ENCODE peak calls at places on chromosomes 6 and 20, in eight cellular contexts. W is ovary; K is AG10803; X is RKO; R is WTC11; Q is NCI-H1105; N is effector CD4-positive, alpha-beta T cell; M is H54. P is an unnamed sample.

GRCh38 chr6:111730835-111731234 is 125.2 kb upstream of the TRAF3IP2 start:
- DNase-seq in Q (no peak), W (peak; percentile 68), K (no peak), M (no peak), X (no peak), R (no peak), N (no peak), P (no peak)

GRCh38 chr6:165060636-165061190 is 248.7 kb downstream of the C6orf118 start:
- DNase-seq in M (no peak), X (no peak), K (peak; percentile 57), W (no peak), Q (no peak), N (no peak), R (no peak), P (no peak)

GRCh38 chr20:18705490-18705889 is 108.1 kb upstream of the SCP2D1 start:
- DNase-seq in M (peak; percentile 45), W (no peak), R (no peak), X (peak; percentile 17), N (no peak), Q (no peak), K (peak; percentile 96), P (no peak)

GRCh38 chr6:104623052-104623690 is 236.5 kb downstream of the HACE1 start:
- DNase-seq in X (peak; percentile 15), N (no peak), R (peak; percentile 46), Q (no peak), K (no peak), M (no peak), W (no peak), P (peak; percentile 4)

GRCh38 chr6:3139090-3139903 is 18.0 kb downstream of the TUBB2A start:
- DNase-seq in X (peak; percentile 26), M (no peak), W (no peak), R (no peak), N (no peak), K (peak; percentile 76), Q (peak; percentile 79), P (no peak)

GRCh38 chr20:61832181-61832580 is 233.5 kb downstream of the TAF4 start:
- DNase-seq in Q (no peak), R (no peak), N (no peak), X (no peak), K (no peak), W (no peak), M (no peak), P (no peak)

GRCh38 chr6:154488802-154489437 is 21.6 kb downstream of the CNKSR3 start:
- DNase-seq in W (no peak), Q (no peak), M (no peak), K (peak; percentile 70), N (no peak), R (no peak), X (no peak), P (no peak)

GRCh38 chr6:112049996-112050395 is 3.9 kb upstream of the CCN6 start:
- DNase-seq in W (no peak), K (no peak), R (no peak), Q (no peak), X (no peak), N (no peak), M (no peak), P (no peak)

GRCh38 chr20:44910690-44911262 is 916 bp downstream of the PABPC1L start:
- DNase-seq in M (no peak), N (no peak), X (peak; percentile 16), Q (no peak), R (peak; percentile 24), W (no peak), K (no peak), P (peak; percentile 62)

GRCh38 chr6:17397764-17398194 is 4.4 kb downstream of the CAP2 start:
- DNase-seq in W (no peak), R (no peak), M (no peak), X (no peak), Q (no peak), K (peak; percentile 85), N (no peak), P (no peak)

GRCh38 chr6:14857501-14857900 is 388.4 kb upstream of the JARID2 start:
- DNase-seq in M (no peak), K (no peak), R (no peak), Q (no peak), N (peak; percentile 51), W (no peak), X (no peak), P (no peak)

GRCh38 chr20:51333446-51333845 is 209.1 kb downstream of the NFATC2 start:
- DNase-seq in X (no peak), M (no peak), R (no peak), Q (no peak), W (no peak), N (no peak), K (no peak), P (no peak)

GRCh38 chr6:28323813-28324424 is 12.0 kb downstream of the ZSCAN31 start:
- DNase-seq in M (no peak), K (no peak), R (no peak), X (no peak), Q (no peak), N (no peak), W (no peak), P (no peak)

GRCh38 chr6:141752677-141753076 is 380.0 kb upstream of the GJE1 start:
- DNase-seq in M (no peak), K (no peak), X (no peak), Q (no peak), W (no peak), R (no peak), N (no peak), P (no peak)

GRCh38 chr6:139863356-139863755 is 488.9 kb upstream of the CITED2 start:
- DNase-seq in M (no peak), X (no peak), N (no peak), W (no peak), K (peak; percentile 73), R (no peak), Q (no peak), P (no peak)

GRCh38 chr6:52362443-52363221 is 681 bp downstream of the PAQR8 start:
- DNase-seq in R (peak; percentile 67), X (peak; percentile 52), K (no peak), W (peak; percentile 59), M (peak; percentile 67), N (peak; percentile 31), Q (peak; percentile 15), P (peak; percentile 76)

GRCh38 chr6:53201270-53201669 is 52.6 kb upstream of the GCM1 start:
- DNase-seq in M (no peak), W (no peak), K (no peak), Q (no peak), X (no peak), R (no peak), N (no peak), P (no peak)

GRCh38 chr6:14396826-14397517 is 279.4 kb downstream of the CD83 start:
- DNase-seq in N (no peak), Q (no peak), R (peak; percentile 91), M (peak; percentile 79), K (peak; percentile 20), W (no peak), X (no peak), P (peak; percentile 84)

GRCh38 chr6:15389759-15390723 is 144.2 kb downstream of the JARID2 start:
- DNase-seq in Q (no peak), W (no peak), N (no peak), M (peak; percentile 38), X (no peak), K (peak; percentile 40), R (peak; percentile 39), P (peak; percentile 59)

GRCh38 chr6:166361080-166361429 is 18.7 kb upstream of the SFT2D1 start:
- DNase-seq in Q (no peak), N (no peak), R (no peak), X (no peak), W (no peak), M (no peak), K (peak; percentile 27), P (no peak)

GRCh38 chr6:169638915-169639314 is 62.9 kb downstream of the WDR27 start:
- DNase-seq in K (no peak), W (no peak), N (no peak), R (no peak), M (no peak), Q (no peak), X (no peak), P (no peak)

GRCh38 chr6:151136141-151136755 is 103.5 kb upstream of the AKAP12 start:
- DNase-seq in K (no peak), M (no peak), X (no peak), R (no peak), W (no peak), N (no peak), Q (no peak), P (no peak)

GRCh38 chr20:38973546-38974120 is 11.5 kb downstream of the DHX35 start:
- DNase-seq in R (no peak), N (no peak), Q (peak; percentile 60), K (peak; percentile 34), X (no peak), W (peak; percentile 52), M (no peak), P (no peak)

GRCh38 chr6:138692978-138693909 is 80.3 kb upstream of the CCDC28A start:
- DNase-seq in R (peak; percentile 83), K (peak; percentile 49), N (no peak), W (peak; percentile 47), X (peak; percentile 65), M (peak; percentile 68), Q (peak; percentile 67), P (peak; percentile 97)

GRCh38 chr6:37019065-37019450 is 13.6 kb downstream of the FGD2 start:
- DNase-seq in N (no peak), Q (peak; percentile 89), X (no peak), W (no peak), M (no peak), K (no peak), R (no peak), P (no peak)

GRCh38 chr6:84078335-84078734 is 44.8 kb downstream of the MRAP2 start:
- DNase-seq in X (no peak), M (no peak), R (peak; percentile 38), N (no peak), Q (no peak), W (no peak), K (no peak), P (no peak)

GRCh38 chr6:45480697-45481415 is 103.1 kb upstream of the SUPT3H start:
- DNase-seq in N (no peak), M (no peak), Q (no peak), X (no peak), K (peak; percentile 62), R (no peak), W (no peak), P (no peak)

GRCh38 chr6:137353346-137353745 is 134.2 kb upstream of the IFNGR1 start:
- DNase-seq in M (no peak), Q (no peak), N (no peak), R (no peak), K (no peak), X (no peak), W (no peak), P (no peak)

GRCh38 chr6:41836022-41836659 is 48.6 kb downstream of the TOMM6 start:
- DNase-seq in W (no peak), M (no peak), N (no peak), R (no peak), X (no peak), K (peak; percentile 2), Q (no peak), P (no peak)

GRCh38 chr20:10667077-10667401 is 6.8 kb downstream of the JAG1 start:
- DNase-seq in W (no peak), R (no peak), Q (peak; percentile 85), M (no peak), X (no peak), N (no peak), K (no peak), P (no peak)

GRCh38 chr20:21505161-21505809 is 8.6 kb downstream of the NKX2-2 start:
- DNase-seq in K (peak; percentile 31), W (peak; percentile 48), N (peak; percentile 73), R (peak; percentile 94), X (no peak), M (peak; percentile 85), Q (no peak), P (peak; percentile 95)

GRCh38 chr6:68638225-68638900 is 3.3 kb downstream of the ADGRB3 start:
- DNase-seq in M (no peak), K (peak; percentile 33), N (no peak), X (peak; percentile 31), Q (no peak), R (peak; percentile 27), W (no peak), P (no peak)

P was measured in H7.